ENCODE peak calls at places on chromosomes 1 and 21, in five cellular contexts. One of them, this sample, is unnamed.

GRCh38 chr1:63732666-63733065 is 41.2 kb upstream of the ROR1 start:
- DNase-seq in GM13976: no peak
- DNase-seq in AG04450: no peak
- DNase-seq in A673: no peak
- DNase-seq in CD4-positive, alpha-beta T cell: no peak
- DNase-seq in this sample: no peak

GRCh38 chr1:40530735-40531380 is 579 bp upstream of the ZNF684 start:
- DNase-seq in CD4-positive, alpha-beta T cell: no peak
- DNase-seq in GM13976: peak; percentile 28
- DNase-seq in A673: no peak
- DNase-seq in AG04450: no peak
- DNase-seq in this sample: no peak

GRCh38 chr1:91980663-91981062 is 31.5 kb downstream of the BRDT start:
- DNase-seq in A673: no peak
- DNase-seq in GM13976: no peak
- DNase-seq in AG04450: no peak
- DNase-seq in CD4-positive, alpha-beta T cell: no peak
- DNase-seq in this sample: no peak

GRCh38 chr1:67705735-67706454 is 20.9 kb downstream of the GADD45A start:
- DNase-seq in A673: no peak
- DNase-seq in CD4-positive, alpha-beta T cell: no peak
- DNase-seq in GM13976: no peak
- DNase-seq in AG04450: no peak
- DNase-seq in this sample: no peak

GRCh38 chr21:45506836-45507522 is 35.3 kb downstream of the SLC19A1 start:
- DNase-seq in A673: no peak
- DNase-seq in AG04450: no peak
- DNase-seq in CD4-positive, alpha-beta T cell: no peak
- DNase-seq in GM13976: no peak
- DNase-seq in this sample: peak; percentile 52

GRCh38 chr1:160813215-160813614 is 17.2 kb downstream of the LY9 start:
- DNase-seq in GM13976: no peak
- DNase-seq in A673: no peak
- DNase-seq in CD4-positive, alpha-beta T cell: no peak
- DNase-seq in AG04450: no peak
- DNase-seq in this sample: no peak

GRCh38 chr1:220330265-220330664 is 58.0 kb upstream of the RAB3GAP2 start:
- DNase-seq in A673: peak; percentile 55
- DNase-seq in AG04450: no peak
- DNase-seq in CD4-positive, alpha-beta T cell: no peak
- DNase-seq in GM13976: no peak
- DNase-seq in this sample: no peak

GRCh38 chr1:93177991-93178390 is 2.2 kb downstream of the TMED5 start:
- DNase-seq in AG04450: no peak
- DNase-seq in A673: no peak
- DNase-seq in CD4-positive, alpha-beta T cell: no peak
- DNase-seq in GM13976: no peak
- DNase-seq in this sample: no peak

GRCh38 chr1:64471218-64471719 is 1.3 kb downstream of the CACHD1 start:
- DNase-seq in CD4-positive, alpha-beta T cell: no peak
- DNase-seq in AG04450: no peak
- DNase-seq in A673: peak; percentile 64
- DNase-seq in GM13976: peak; percentile 25
- DNase-seq in this sample: peak; percentile 72

GRCh38 chr1:39102537-39103320 is 76.6 kb downstream of the NDUFS5 start:
- DNase-seq in GM13976: peak; percentile 83
- DNase-seq in CD4-positive, alpha-beta T cell: no peak
- DNase-seq in A673: peak; percentile 97
- DNase-seq in AG04450: no peak
- DNase-seq in this sample: no peak

GRCh38 chr1:155174334-155175280 is 958 bp downstream of the TRIM46 start:
- DNase-seq in CD4-positive, alpha-beta T cell: peak; percentile 53
- DNase-seq in GM13976: no peak
- DNase-seq in A673: peak; percentile 65
- DNase-seq in AG04450: no peak
- DNase-seq in this sample: peak; percentile 71

GRCh38 chr1:65395887-65396612 is 24.4 kb upstream of the LEPR start:
- DNase-seq in A673: no peak
- DNase-seq in GM13976: no peak
- DNase-seq in CD4-positive, alpha-beta T cell: no peak
- DNase-seq in AG04450: no peak
- DNase-seq in this sample: no peak

GRCh38 chr1:42439940-42440339 is 15.9 kb downstream of the ZMYND12 start:
- DNase-seq in A673: no peak
- DNase-seq in AG04450: peak; percentile 7
- DNase-seq in CD4-positive, alpha-beta T cell: no peak
- DNase-seq in GM13976: no peak
- DNase-seq in this sample: no peak

GRCh38 chr1:22509815-22510214 is 53.5 kb upstream of the EPHA8 start:
- DNase-seq in GM13976: no peak
- DNase-seq in CD4-positive, alpha-beta T cell: no peak
- DNase-seq in AG04450: no peak
- DNase-seq in A673: no peak
- DNase-seq in this sample: no peak

GRCh38 chr21:36464590-36464989 is 15.3 kb downstream of the CLDN14 start:
- DNase-seq in GM13976: no peak
- DNase-seq in AG04450: no peak
- DNase-seq in CD4-positive, alpha-beta T cell: no peak
- DNase-seq in A673: no peak
- DNase-seq in this sample: no peak

GRCh38 chr1:19597463-19598309 is 46.4 kb upstream of the NBL1 start:
- DNase-seq in AG04450: no peak
- DNase-seq in CD4-positive, alpha-beta T cell: no peak
- DNase-seq in A673: peak; percentile 53
- DNase-seq in GM13976: no peak
- DNase-seq in this sample: no peak

GRCh38 chr1:83626603-83627002 is 372.3 kb downstream of the TTLL7 start:
- DNase-seq in A673: no peak
- DNase-seq in GM13976: no peak
- DNase-seq in CD4-positive, alpha-beta T cell: no peak
- DNase-seq in AG04450: no peak
- DNase-seq in this sample: no peak

GRCh38 chr1:46166521-46167462 is 8.1 kb upstream of the TSPAN1 start:
- DNase-seq in AG04450: no peak
- DNase-seq in CD4-positive, alpha-beta T cell: peak; percentile 27
- DNase-seq in GM13976: peak; percentile 66
- DNase-seq in A673: no peak
- DNase-seq in this sample: no peak

GRCh38 chr1:100566300-100566699 is 28.4 kb downstream of the GPR88 start:
- DNase-seq in CD4-positive, alpha-beta T cell: no peak
- DNase-seq in AG04450: no peak
- DNase-seq in A673: no peak
- DNase-seq in GM13976: no peak
- DNase-seq in this sample: no peak

GRCh38 chr1:215777370-215777925 is 210.3 kb downstream of the KCTD3 start:
- DNase-seq in CD4-positive, alpha-beta T cell: no peak
- DNase-seq in GM13976: no peak
- DNase-seq in AG04450: no peak
- DNase-seq in A673: no peak
- DNase-seq in this sample: no peak

GRCh38 chr21:19864456-19864855 is 1133.8 kb upstream of the NCAM2 start:
- DNase-seq in GM13976: no peak
- DNase-seq in CD4-positive, alpha-beta T cell: no peak
- DNase-seq in AG04450: no peak
- DNase-seq in A673: no peak
- DNase-seq in this sample: no peak

GRCh38 chr1:55443175-55443933 is 228.2 kb upstream of the USP24 start:
- DNase-seq in GM13976: no peak
- DNase-seq in CD4-positive, alpha-beta T cell: no peak
- DNase-seq in A673: no peak
- DNase-seq in AG04450: peak; percentile 96
- DNase-seq in this sample: no peak

GRCh38 chr1:176241385-176242015 is 34.4 kb upstream of the COP1 start:
- DNase-seq in GM13976: no peak
- DNase-seq in CD4-positive, alpha-beta T cell: no peak
- DNase-seq in AG04450: peak; percentile 74
- DNase-seq in A673: peak; percentile 20
- DNase-seq in this sample: no peak

GRCh38 chr1:91278754-91279153 is 125.9 kb downstream of the HFM1 start:
- DNase-seq in A673: peak; percentile 55
- DNase-seq in AG04450: no peak
- DNase-seq in GM13976: no peak
- DNase-seq in CD4-positive, alpha-beta T cell: no peak
- DNase-seq in this sample: no peak

GRCh38 chr1:219771039-219771438 is 157.3 kb downstream of the SLC30A10 start:
- DNase-seq in A673: peak; percentile 4
- DNase-seq in GM13976: no peak
- DNase-seq in CD4-positive, alpha-beta T cell: no peak
- DNase-seq in AG04450: peak; percentile 91
- DNase-seq in this sample: no peak

GRCh38 chr1:18324246-18324645 is 156.5 kb upstream of the KLHDC7A start:
- DNase-seq in CD4-positive, alpha-beta T cell: no peak
- DNase-seq in A673: no peak
- DNase-seq in AG04450: no peak
- DNase-seq in GM13976: no peak
- DNase-seq in this sample: no peak

GRCh38 chr1:18320051-18320450 is 160.7 kb upstream of the KLHDC7A start:
- DNase-seq in AG04450: no peak
- DNase-seq in GM13976: no peak
- DNase-seq in CD4-positive, alpha-beta T cell: no peak
- DNase-seq in A673: peak; percentile 30
- DNase-seq in this sample: no peak

GRCh38 chr1:18325151-18325550 is 155.6 kb upstream of the KLHDC7A start:
- DNase-seq in CD4-positive, alpha-beta T cell: no peak
- DNase-seq in AG04450: no peak
- DNase-seq in GM13976: no peak
- DNase-seq in A673: no peak
- DNase-seq in this sample: no peak

GRCh38 chr1:18323259-18323658 is 157.5 kb upstream of the KLHDC7A start:
- DNase-seq in GM13976: no peak
- DNase-seq in CD4-positive, alpha-beta T cell: no peak
- DNase-seq in AG04450: no peak
- DNase-seq in A673: no peak
- DNase-seq in this sample: no peak

DNA sequence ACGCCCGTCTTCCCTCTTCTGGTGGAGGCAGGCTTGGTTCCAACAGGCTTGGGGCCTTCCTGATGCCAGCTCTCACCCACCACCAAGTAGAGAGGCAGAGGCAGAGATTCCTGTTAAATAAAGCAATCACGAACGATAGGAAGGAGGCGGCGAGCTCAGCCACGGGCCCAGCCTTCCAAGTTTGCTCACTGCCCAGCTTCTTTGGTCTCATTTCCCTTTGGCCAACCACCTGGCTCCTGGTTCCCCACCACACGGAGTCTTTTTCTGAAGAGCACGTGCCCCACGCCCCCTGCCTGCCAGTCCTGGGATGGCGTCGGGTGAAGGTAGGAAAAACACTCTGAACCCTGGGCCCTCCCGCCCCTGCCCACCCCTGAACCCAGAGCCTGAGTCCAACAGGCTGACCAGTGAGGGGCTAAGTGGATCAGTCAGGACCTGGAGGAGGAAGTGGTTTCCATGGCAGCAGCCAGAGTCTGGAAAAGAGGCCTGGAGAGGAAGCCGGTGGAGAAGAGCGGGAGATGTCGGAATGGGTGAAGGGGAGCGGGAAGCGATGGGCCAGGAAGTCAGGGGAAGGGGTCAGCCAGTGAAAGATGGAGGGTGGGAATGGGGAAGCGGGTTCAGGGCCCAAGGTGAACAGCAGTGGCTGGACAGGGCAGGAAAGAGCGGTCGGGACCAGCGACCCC is 158.2 kb upstream of the KLHDC7A start:
- DNase-seq in AG04450: no peak
- DNase-seq in CD4-positive, alpha-beta T cell: no peak
- DNase-seq in GM13976: no peak
- DNase-seq in A673: peak; percentile 45
- DNase-seq in this sample: no peak
- TF ChIP-seq CTCF in AG04450: no peak
- TF ChIP-seq CTCF in CD4-positive, alpha-beta T cell: no peak
- TF ChIP-seq CTCF in GM13976: peak; percentile 17
- TF ChIP-seq CTCF in A673: peak; percentile 57
- TF ChIP-seq CTCF in this sample: peak; percentile 63

GRCh38 chr1:180211156-180211859 is 18.8 kb upstream of the LHX4 start:
- DNase-seq in CD4-positive, alpha-beta T cell: no peak
- DNase-seq in GM13976: no peak
- DNase-seq in A673: no peak
- DNase-seq in AG04450: no peak
- DNase-seq in this sample: no peak

GRCh38 chr1:180217021-180217420 is 13.0 kb upstream of the LHX4 start:
- DNase-seq in CD4-positive, alpha-beta T cell: no peak
- DNase-seq in A673: no peak
- DNase-seq in AG04450: no peak
- DNase-seq in GM13976: no peak
- DNase-seq in this sample: no peak

GRCh38 chr1:180215856-180216625 is 14.0 kb upstream of the LHX4 start:
- DNase-seq in CD4-positive, alpha-beta T cell: no peak
- DNase-seq in A673: no peak
- DNase-seq in GM13976: no peak
- DNase-seq in AG04450: no peak
- DNase-seq in this sample: no peak

GRCh38 chr1:180211860-180212229 is 18.2 kb upstream of the LHX4 start:
- DNase-seq in CD4-positive, alpha-beta T cell: no peak
- DNase-seq in A673: no peak
- DNase-seq in AG04450: no peak
- DNase-seq in GM13976: no peak
- DNase-seq in this sample: no peak

GRCh38 chr1:180213401-180214177 is 16.5 kb upstream of the LHX4 start:
- DNase-seq in A673: peak; percentile 52
- DNase-seq in CD4-positive, alpha-beta T cell: no peak
- DNase-seq in AG04450: no peak
- DNase-seq in GM13976: peak; percentile 75
- DNase-seq in this sample: no peak
- TF ChIP-seq CTCF in A673: peak; percentile 22
- TF ChIP-seq CTCF in CD4-positive, alpha-beta T cell: no peak
- TF ChIP-seq CTCF in AG04450: peak; percentile 14
- TF ChIP-seq CTCF in GM13976: no peak
- TF ChIP-seq CTCF in this sample: no peak

DNA sequence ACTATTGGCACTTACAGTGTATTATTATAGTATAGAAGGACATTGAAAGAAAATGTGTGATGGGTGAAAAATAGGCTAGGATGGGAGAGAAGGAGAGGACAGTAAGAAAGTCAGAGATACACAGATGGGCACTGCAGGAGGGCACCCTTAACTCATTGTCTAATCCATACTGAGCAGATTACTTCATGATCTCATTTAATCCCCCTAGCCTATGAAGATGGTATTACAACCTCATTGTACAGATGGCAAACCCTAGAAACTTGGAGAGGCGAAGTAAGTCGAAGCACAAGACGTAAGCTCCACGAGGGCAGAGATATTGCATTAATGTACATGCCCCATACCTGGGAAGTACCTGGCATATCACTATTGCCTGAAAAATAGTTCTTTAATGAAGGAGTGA is 346.9 kb upstream of the DAB1 start:
- DNase-seq in CD4-positive, alpha-beta T cell: no peak
- DNase-seq in AG04450: no peak
- DNase-seq in A673: peak; percentile 67
- DNase-seq in GM13976: no peak
- DNase-seq in this sample: no peak
- TF ChIP-seq CTCF in CD4-positive, alpha-beta T cell: peak; percentile 10
- TF ChIP-seq CTCF in AG04450: peak; percentile 50
- TF ChIP-seq CTCF in A673: peak; percentile 50
- TF ChIP-seq CTCF in GM13976: no peak
- TF ChIP-seq CTCF in this sample: peak; percentile 60

DNA sequence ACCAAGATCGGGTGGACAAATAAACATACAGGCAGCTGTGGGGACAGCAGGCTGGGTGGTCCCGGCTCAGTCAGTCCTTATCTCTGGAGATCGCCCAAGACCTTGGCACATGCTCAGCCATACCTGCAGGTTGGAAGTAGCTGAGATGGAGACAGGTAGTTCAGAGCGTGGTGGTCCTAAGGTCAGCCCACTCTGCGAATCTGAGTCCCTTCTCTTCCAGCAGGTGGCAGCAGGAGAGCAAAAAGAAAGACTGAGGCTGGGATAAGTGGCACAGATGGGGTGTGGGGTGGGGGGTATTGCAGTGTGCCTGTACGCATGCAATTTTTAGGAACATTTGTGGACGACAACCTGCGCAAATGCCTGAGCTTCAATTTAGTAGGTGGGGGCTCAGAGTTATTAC is 104.9 kb downstream of the TENT5C start:
- DNase-seq in GM13976: no peak
- DNase-seq in AG04450: no peak
- DNase-seq in A673: peak; percentile 31
- DNase-seq in CD4-positive, alpha-beta T cell: no peak
- DNase-seq in this sample: no peak
- TF ChIP-seq CTCF in GM13976: peak; percentile 17
- TF ChIP-seq CTCF in AG04450: peak; percentile 42
- TF ChIP-seq CTCF in A673: peak; percentile 68
- TF ChIP-seq CTCF in CD4-positive, alpha-beta T cell: no peak
- TF ChIP-seq CTCF in this sample: peak; percentile 55